ENCODE peak calls at places on chromosomes 6 and 20, in four cellular contexts. V is ovary, B is cardiac muscle cell, S is aorta. D is an unnamed sample.

GRCh38 chr6:6556162-6556737 is 32.3 kb upstream of the LY86 start:
- DNase-seq in V (no peak), S (no peak), B (no peak), D (no peak)

GRCh38 chr6:128599036-128599435 is 78.6 kb upstream of the PTPRK start:
- DNase-seq in V (no peak), B (no peak), S (no peak), D (no peak)

GRCh38 chr6:90397929-90398674 is 101.5 kb upstream of the BACH2 start:
- DNase-seq in B (no peak), V (no peak), S (no peak), D (peak; percentile 88)

GRCh38 chr6:165976705-165977104 is 190.9 kb downstream of the TBXT start:
- DNase-seq in B (no peak), V (no peak), S (no peak), D (peak; percentile 77)

GRCh38 chr6:145199961-145200360 is 535.4 kb downstream of the EPM2A start:
- DNase-seq in V (no peak), B (no peak), S (no peak), D (no peak)

GRCh38 chr20:53328956-53329355 is 264.7 kb downstream of the ZNF217 start:
- DNase-seq in B (no peak), S (no peak), V (no peak), D (no peak)

GRCh38 chr20:62887147-62887859 is 25.7 kb upstream of the TCFL5 start:
- DNase-seq in V (no peak), S (no peak), B (peak; percentile 46), D (no peak)

GRCh38 chr6:158867381-158868121 is 48.4 kb upstream of the EZR start:
- DNase-seq in S (no peak), V (no peak), B (no peak), D (no peak)

GRCh38 chr20:43584448-43585138 is 6.1 kb upstream of the IFT52 start:
- DNase-seq in B (peak; percentile 64), V (no peak), S (no peak), D (peak; percentile 40)

GRCh38 chr6:160789263-160790027 is 87.4 kb downstream of the PLG start:
- DNase-seq in S (no peak), B (no peak), V (no peak), D (no peak)

GRCh38 chr6:106849676-106850332 is 124.7 kb downstream of the CD24 start:
- DNase-seq in V (no peak), B (no peak), S (no peak), D (peak; percentile 90)

GRCh38 chr6:13923527-13924145 is 1.1 kb upstream of the RNF182 start:
- DNase-seq in B (no peak), V (no peak), S (no peak), D (peak; percentile 58)

GRCh38 chr20:24658920-24659660 is 189.7 kb downstream of the SYNDIG1 start:
- DNase-seq in B (no peak), V (no peak), S (no peak), D (no peak)

GRCh38 chr20:46012926-46013825 is 4.5 kb downstream of the MMP9 start:
- DNase-seq in S (no peak), B (no peak), V (no peak), D (no peak)

GRCh38 chr6:14278000-14278399 is 160.4 kb downstream of the CD83 start:
- DNase-seq in B (no peak), V (no peak), S (no peak), D (no peak)

GRCh38 chr20:62797671-62798532 is 1.6 kb downstream of the MRGBP start:
- DNase-seq in V (peak; percentile 45), S (no peak), B (no peak), D (no peak)

GRCh38 chr6:97765480-97765879 is 482.5 kb upstream of the MMS22L start:
- DNase-seq in S (no peak), V (no peak), B (no peak), D (no peak)

GRCh38 chr6:163525926-163526325 is 111.4 kb downstream of the QKI start:
- DNase-seq in B (no peak), V (no peak), S (no peak), D (no peak)

GRCh38 chr20:19730716-19731115 is 27.3 kb upstream of the RIN2 start:
- DNase-seq in S (no peak), V (no peak), B (no peak), D (no peak)

GRCh38 chr6:169959129-169960002 is 207.9 kb downstream of the ERMARD start:
- DNase-seq in B (no peak), S (peak; percentile 74), V (no peak), D (no peak)

GRCh38 chr6:22036267-22036666 is 260.6 kb downstream of the PRL start:
- DNase-seq in B (peak; percentile 37), S (no peak), V (no peak), D (peak; percentile 95)

GRCh38 chr6:89350281-89351037 is 2.1 kb downstream of the UBE2J1 start:
- DNase-seq in B (no peak), S (no peak), V (no peak), D (no peak)

GRCh38 chr6:40611912-40612311 is 24.7 kb upstream of the LRFN2 start:
- DNase-seq in B (no peak), V (no peak), S (no peak), D (no peak)

GRCh38 chr6:45658958-45659357 is 281.2 kb upstream of the SUPT3H start:
- DNase-seq in B (no peak), S (no peak), V (no peak), D (no peak)

GRCh38 chr6:105015482-105015881 is 58.6 kb downstream of the LIN28B start:
- DNase-seq in S (no peak), B (no peak), V (no peak), D (peak; percentile 65)

GRCh38 chr6:170464524-170464979 is 88.6 kb downstream of the PSMB1 start:
- DNase-seq in V (no peak), B (no peak), S (no peak), D (peak; percentile 43)

GRCh38 chr20:51306521-51307358 is 235.8 kb downstream of the NFATC2 start:
- DNase-seq in S (peak; percentile 91), V (peak; percentile 79), B (peak; percentile 87), D (peak; percentile 92)

GRCh38 chr6:63348836-63349235 is 29.1 kb upstream of the LGSN start:
- DNase-seq in V (no peak), S (no peak), B (no peak), D (no peak)

GRCh38 chr6:41577865-41578713 is 31.9 kb downstream of the FOXP4 start:
- DNase-seq in B (peak; percentile 57), S (no peak), V (no peak), D (peak; percentile 93)

GRCh38 chr6:89251170-89251569 is 34.0 kb upstream of the GABRR1 start:
- DNase-seq in V (no peak), B (no peak), S (no peak), D (no peak)

DNA sequence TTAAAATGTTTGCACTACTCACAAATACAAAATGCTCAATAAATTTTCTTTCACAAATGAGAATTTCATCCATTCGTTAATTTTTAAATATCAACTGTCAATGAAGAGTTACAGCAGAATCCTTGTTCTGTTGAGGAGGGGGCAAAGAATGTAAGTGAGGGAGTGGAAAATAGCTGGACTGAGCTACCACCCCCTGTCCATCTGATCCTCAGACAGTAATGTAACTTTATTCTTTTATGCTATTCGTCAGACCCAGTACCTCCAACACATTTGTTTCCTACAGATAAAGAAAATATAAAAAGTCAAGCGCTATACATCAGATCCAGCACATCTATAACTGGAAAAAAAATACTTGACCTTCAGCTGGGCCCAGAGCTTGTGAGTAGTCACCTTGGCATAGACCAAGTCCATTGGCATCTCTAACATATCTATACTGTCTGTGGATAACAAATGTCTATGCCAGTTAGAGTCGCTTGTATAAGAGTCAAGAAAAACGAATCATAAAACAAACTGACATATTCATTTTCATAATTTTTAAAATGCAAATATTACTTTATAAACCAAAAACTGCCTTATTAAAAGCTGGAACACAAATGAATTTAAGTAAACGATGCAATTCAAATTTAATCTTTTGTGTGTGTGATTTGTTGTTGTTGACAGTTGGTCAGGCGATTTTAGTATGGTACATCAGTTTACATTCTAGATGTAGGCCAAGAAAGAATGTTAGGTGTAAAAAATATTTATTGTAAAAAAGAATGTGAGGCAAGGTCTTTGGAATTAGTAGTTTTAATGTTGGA is 57.2 kb upstream of the HFE start:
- DNase-seq in S (no peak), B (no peak), V (no peak), D (no peak)
- H3K27ac ChIP-seq in S (no peak overlapping the region), B (peak overlapping the region; percentile 86), V (no peak overlapping the region), D (peak overlapping the region; percentile 77)

GRCh38 chr6:44087623-44088022 is 39.6 kb downstream of the MRPL14 start:
- DNase-seq in S (no peak), V (no peak), B (no peak), D (no peak)

GRCh38 chr6:44093066-44093465 is 34.2 kb downstream of the MRPL14 start:
- DNase-seq in B (no peak), V (no peak), S (no peak), D (no peak)

GRCh38 chr6:44088827-44089590 is 38.2 kb downstream of the MRPL14 start:
- DNase-seq in V (no peak), S (no peak), B (no peak), D (no peak)

GRCh38 chr6:44092312-44092884 is 34.9 kb downstream of the MRPL14 start:
- DNase-seq in V (no peak), S (no peak), B (no peak), D (no peak)

GRCh38 chr6:44090465-44090864 is 36.8 kb downstream of the MRPL14 start:
- DNase-seq in B (no peak), S (no peak), V (no peak), D (no peak)
- H3K27ac ChIP-seq in B (no peak overlapping the region), S (no peak overlapping the region), V (no peak overlapping the region), D (no peak overlapping the region)

DNA sequence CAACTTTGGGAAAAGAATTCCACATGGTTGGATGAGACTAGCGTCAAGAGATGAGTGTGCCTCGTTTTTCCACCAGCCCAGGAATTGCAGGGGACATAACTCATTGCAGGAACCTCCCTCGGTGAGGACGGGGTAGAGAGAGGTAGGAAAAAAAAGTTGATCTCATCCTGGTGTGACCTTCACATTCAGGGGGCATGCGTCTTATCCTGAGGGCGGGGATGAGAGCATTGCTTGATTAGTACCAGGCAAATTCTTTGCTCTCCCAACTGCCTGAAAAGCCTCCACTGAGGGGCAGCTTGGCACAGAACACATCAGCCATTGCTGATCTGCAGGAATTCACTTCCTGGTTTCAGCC is 11.8 kb downstream of the TLDC2 start:
- DNase-seq in S (peak; percentile 16), V (no peak), B (no peak), D (peak; percentile 45)
- H3K27ac ChIP-seq in S (peak overlapping the region; percentile 21), V (no peak overlapping the region), B (no peak overlapping the region), D (no peak overlapping the region)

DNA sequence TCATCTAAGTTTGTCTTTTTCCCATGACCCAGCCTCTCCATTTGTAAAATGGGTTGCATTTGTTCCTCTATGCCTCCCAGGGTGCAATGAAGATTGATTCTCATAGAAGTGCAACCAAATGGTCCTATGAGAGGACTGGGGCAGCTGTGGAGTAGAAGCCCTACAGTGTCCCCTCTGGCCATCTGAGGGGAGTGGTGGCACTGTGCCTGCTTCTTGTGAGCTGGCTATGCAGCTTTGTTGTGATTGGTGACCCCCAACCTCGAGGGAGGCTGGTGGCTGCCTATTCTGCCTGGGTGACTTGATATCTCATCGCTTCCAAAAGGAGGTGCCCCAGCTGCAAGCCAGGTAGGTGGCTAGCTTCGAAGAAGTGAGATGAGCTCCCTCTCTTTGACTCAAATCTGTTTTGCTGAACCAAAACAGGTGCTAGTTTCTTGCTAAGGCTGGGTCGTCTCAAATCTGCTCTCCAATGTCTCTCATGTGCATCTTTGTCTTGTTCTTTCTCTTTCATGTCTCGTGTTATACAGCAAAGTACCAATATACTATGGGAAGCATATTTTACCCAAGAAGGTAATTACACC is 33.9 kb downstream of the TXLNB start:
- DNase-seq in V (no peak), S (no peak), B (no peak), D (peak; percentile 57)
- H3K27ac ChIP-seq in V (no peak overlapping the region), S (no peak overlapping the region), B (no peak overlapping the region), D (no peak overlapping the region)

D was measured in mesendoderm.